ENCODE peak calls at places on chromosome 16, in four cellular contexts. Y is HepG2, B is K562, D is GM12878. U is an unnamed sample.

GRCh38 chr16:73095885-73096341 is 48.0 kb upstream of the ZFHX3 start:
- DNase-seq in Y (no peak), B (no peak), D (no peak), U (peak; percentile 80)

GRCh38 chr16:648071-648785 is 937 bp upstream of the WDR90 start:
- DNase-seq in Y (peak; percentile 57), B (no peak), D (no peak), U (peak; percentile 59)

GRCh38 chr16:11781773-11782172 is 15.3 kb downstream of the ZC3H7A start:
- DNase-seq in Y (no peak), B (no peak), D (peak; percentile 51), U (no peak)

GRCh38 chr16:7055443-7055842 is 277.2 kb upstream of the RBFOX1 start:
- DNase-seq in Y (no peak), B (peak; percentile 11), D (no peak), U (no peak)

GRCh38 chr16:1446296-1447080 is 2.1 kb upstream of the CCDC154 start:
- DNase-seq in Y (no peak), B (no peak), D (no peak), U (no peak)

GRCh38 chr16:56708821-56709685 is 20.9 kb upstream of the NUP93 start:
- DNase-seq in Y (no peak), B (no peak), D (no peak), U (no peak)

GRCh38 chr16:84467256-84467655 is 37.2 kb downstream of the MEAK7 start:
- DNase-seq in Y (no peak), B (no peak), D (no peak), U (no peak)

GRCh38 chr16:1920727-1921155 is 2.5 kb upstream of the HS3ST6 start:
- DNase-seq in Y (no peak), B (peak; percentile 76), D (no peak), U (peak; percentile 88)

GRCh38 chr16:9323170-9323569 is 231.7 kb downstream of the HAPSTR1 start:
- DNase-seq in Y (no peak), B (no peak), D (no peak), U (no peak)

GRCh38 chr16:30953511-30954124 is 3.9 kb upstream of the SETD1A start:
- DNase-seq in Y (peak; percentile 88), B (no peak), D (no peak), U (peak; percentile 81)
- TF ChIP-seq BHLHE40 in Y (peak; percentile 41), B (no peak), D (peak; percentile 7), U (no peak)

DNA sequence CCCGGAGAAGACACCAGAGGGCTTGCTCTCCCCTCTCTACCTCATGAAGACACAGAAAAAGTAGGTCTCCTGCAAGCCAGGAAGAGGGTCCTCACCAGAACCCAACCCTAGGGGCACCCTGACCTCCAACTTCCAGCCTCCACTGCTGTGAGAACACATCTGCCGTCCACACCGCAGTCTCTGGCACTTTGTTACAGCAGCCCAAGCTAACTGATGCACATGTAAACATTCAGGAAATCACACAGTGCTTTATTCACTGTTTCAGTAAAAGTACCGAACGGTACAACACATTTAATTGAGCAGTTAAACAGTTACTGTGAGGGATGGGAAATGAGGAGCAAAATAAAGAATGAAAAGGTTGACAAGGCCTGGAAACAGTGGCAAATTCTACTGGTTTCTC is 18.3 kb downstream of the FANCA start:
- DNase-seq in Y (no peak), B (no peak), D (no peak), U (no peak)
- TF ChIP-seq FOXM1 in Y (no peak), B (no peak), D (no peak), U (no peak)

GRCh38 chr16:71431991-71432390 is 9.9 kb downstream of the TLE7 start:
- DNase-seq in Y (no peak), B (no peak), D (no peak), U (no peak)

GRCh38 chr16:71431176-71431575 is 10.7 kb downstream of the TLE7 start:
- DNase-seq in Y (no peak), B (no peak), D (no peak), U (no peak)

GRCh38 chr16:71429581-71429980 is 12.3 kb downstream of the TLE7 start:
- DNase-seq in Y (no peak), B (no peak), D (no peak), U (no peak)

GRCh38 chr16:71428883-71429282 is 13.0 kb downstream of the TLE7 start:
- DNase-seq in Y (peak; percentile 45), B (no peak), D (no peak), U (no peak)

GRCh38 chr16:71430744-71431143 is 11.1 kb downstream of the TLE7 start:
- DNase-seq in Y (no peak), B (peak; percentile 86), D (no peak), U (no peak)
- TF ChIP-seq BHLHE40 in Y (no peak), B (peak; percentile 59), D (no peak), U (no peak)

GRCh38 chr16:87850009-87851006 is 19.0 kb downstream of the SLC7A5 start:
- DNase-seq in Y (peak; percentile 91), B (peak; percentile 76), D (no peak), U (peak; percentile 83)

GRCh38 chr16:87851601-87852000 is 17.7 kb downstream of the SLC7A5 start:
- DNase-seq in Y (no peak), B (no peak), D (no peak), U (no peak)

GRCh38 chr16:87848676-87849345 is 20.5 kb downstream of the SLC7A5 start:
- DNase-seq in Y (no peak), B (no peak), D (no peak), U (no peak)

GRCh38 chr16:87849419-87850008 is 19.8 kb downstream of the SLC7A5 start:
- DNase-seq in Y (no peak), B (no peak), D (no peak), U (no peak)

GRCh38 chr16:87851141-87851587 is 18.1 kb downstream of the SLC7A5 start:
- DNase-seq in Y (no peak), B (no peak), D (no peak), U (no peak)
- TF ChIP-seq FOXM1 in Y (no peak), B (no peak), D (no peak), U (no peak)

GRCh38 chr16:4795181-4795827 is at the start of gene SMIM22:
- DNase-seq in Y (no peak), B (no peak), D (no peak), U (no peak)
- TF ChIP-seq BHLHE40 in Y (no peak), B (no peak), D (no peak), U (no peak)

DNA sequence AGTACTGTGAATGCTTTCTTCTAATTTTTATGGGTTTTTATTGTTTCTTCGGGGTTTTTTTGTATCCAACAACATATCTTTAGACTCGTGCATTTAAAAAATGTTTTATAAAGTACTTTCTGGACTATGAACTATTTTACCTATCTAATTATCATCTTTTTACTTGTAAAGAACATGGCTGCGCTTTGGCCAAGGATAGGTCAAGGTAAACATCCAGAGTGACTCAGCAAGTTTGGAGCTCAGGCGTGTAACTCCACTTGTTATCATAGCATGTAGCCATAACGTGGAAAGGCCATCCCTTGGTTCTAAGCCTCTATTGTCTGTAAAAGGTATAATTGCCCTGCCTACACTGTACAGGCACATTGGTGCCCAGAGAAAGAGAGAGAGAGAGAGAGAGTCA is 818.0 kb upstream of the GOT2 start:
- DNase-seq in Y (peak; percentile 3), B (no peak), D (no peak), U (no peak)
- TF ChIP-seq FOXM1 in Y (no peak), B (no peak), D (no peak), U (no peak)

U was measured in HEK293T.